ENCODE peak calls at places on chromosome X, in ten cellular contexts. Q, N, Y, W, D, K, I, U, X and V are unnamed samples.

GRCh38 chrX:15579778-15580747 is 20.7 kb downstream of the ACE2 start:
- ATAC-seq in Q (peak; percentile 97), N (no peak), Y (peak; percentile 62), W (no peak), D (no peak), K (no peak), I (peak; percentile 99), U (no peak), X (peak; percentile 55), V (no peak)

GRCh38 chrX:23953908-23954269 is 46.1 kb downstream of the CXorf58 start:
- ATAC-seq in Q (peak; percentile 64), N (no peak), Y (no peak), W (peak; percentile 28), D (peak; percentile 50), K (peak; percentile 37), I (no peak), U (no peak), X (no peak), V (no peak)

GRCh38 chrX:153861147-153861546 is 24.8 kb downstream of the L1CAM start:
- ATAC-seq in Q (peak; percentile 74), N (no peak), Y (no peak), W (no peak), D (no peak), K (no peak), I (no peak), U (no peak), X (no peak), V (no peak)

GRCh38 chrX:69268637-69269036 is 103.4 kb upstream of the PJA1 start:
- ATAC-seq in Q (no peak), N (no peak), Y (no peak), W (no peak), D (no peak), K (no peak), I (no peak), U (no peak), X (no peak), V (no peak)

GRCh38 chrX:4675686-4676300 is 962.3 kb upstream of the PRKX start:
- ATAC-seq in Q (no peak), N (no peak), Y (no peak), W (no peak), D (no peak), K (no peak), I (no peak), U (no peak), X (no peak), V (no peak)

GRCh38 chrX:132292753-132293152 is 73.5 kb upstream of the RAP2C start:
- ATAC-seq in Q (peak; percentile 79), N (peak; percentile 38), Y (peak; percentile 81), W (peak; percentile 43), D (peak; percentile 63), K (peak; percentile 53), I (peak; percentile 67), U (peak; percentile 39), X (peak; percentile 82), V (peak; percentile 95)

GRCh38 chrX:43664708-43665107 is 8.6 kb downstream of the MAOA start:
- ATAC-seq in Q (no peak), N (no peak), Y (no peak), W (no peak), D (no peak), K (no peak), I (no peak), U (no peak), X (no peak), V (no peak)

GRCh38 chrX:17590892-17591740 is 146.2 kb upstream of the SCML1 start:
- ATAC-seq in Q (peak; percentile 82), N (no peak), Y (peak; percentile 82), W (no peak), D (peak; percentile 40), K (no peak), I (peak; percentile 90), U (peak; percentile 82), X (peak; percentile 94), V (peak; percentile 95)

GRCh38 chrX:43702660-43703059 is 46.6 kb downstream of the MAOA start:
- ATAC-seq in Q (no peak), N (no peak), Y (no peak), W (no peak), D (no peak), K (no peak), I (peak; percentile 71), U (no peak), X (no peak), V (no peak)

GRCh38 chrX:19789782-19790181 is 97.6 kb downstream of the SH3KBP1 start:
- ATAC-seq in Q (no peak), N (no peak), Y (no peak), W (no peak), D (no peak), K (no peak), I (no peak), U (no peak), X (no peak), V (no peak)

GRCh38 chrX:9317174-9317573 is 147.7 kb upstream of the TBL1X start:
- ATAC-seq in Q (no peak), N (no peak), Y (no peak), W (no peak), D (no peak), K (no peak), I (no peak), U (no peak), X (peak; percentile 64), V (no peak)

GRCh38 chrX:50100188-50100587 is 100.6 kb downstream of the AKAP4 start:
- ATAC-seq in Q (peak; percentile 88), N (peak; percentile 40), Y (peak; percentile 54), W (no peak), D (no peak), K (no peak), I (no peak), U (no peak), X (no peak), V (peak; percentile 86)

GRCh38 chrX:102765217-102765616 is 44.7 kb downstream of the GPRASP3 start:
- ATAC-seq in Q (no peak), N (no peak), Y (no peak), W (no peak), D (no peak), K (no peak), I (peak; percentile 70), U (no peak), X (peak; percentile 24), V (peak; percentile 69)

GRCh38 chrX:15918003-15918402 is 63.4 kb upstream of the AP1S2 start:
- ATAC-seq in Q (no peak), N (no peak), Y (no peak), W (no peak), D (no peak), K (no peak), I (no peak), U (no peak), X (no peak), V (no peak)

GRCh38 chrX:69109706-69110635 is 55.3 kb downstream of the PJA1 start:
- ATAC-seq in Q (peak; percentile 37), N (no peak), Y (no peak), W (no peak), D (no peak), K (no peak), I (no peak), U (no peak), X (no peak), V (peak; percentile 84)